ENCODE peak calls at places on chromosomes 16 and 17, in four cellular contexts. M is fibroblast of lung, J is cardiac fibroblast, A is GM12878. G is an unnamed sample.

GRCh38 chr17:44607836-44608690 is 48.2 kb upstream of the MEIOC start:
- DNase-seq in A (no peak), M (peak), J (peak), G (peak)

GRCh38 chr17:80071116-80071980 is 30.0 kb upstream of the GAA start:
- DNase-seq in M (peak), J (peak), A (no peak), G (peak)

GRCh38 chr16:83626676-83627075 is 181.1 kb upstream of the HSBP1 start:
- DNase-seq in J (no peak), M (no peak), A (no peak), G (no peak)

GRCh38 chr17:12133183-12133582 is 112.5 kb downstream of the MAP2K4 start:
- DNase-seq in M (peak), A (no peak), J (no peak), G (no peak)

GRCh38 chr16:88907768-88908167 is 41.3 kb upstream of the PABPN1L start:
- DNase-seq in A (no peak), J (no peak), M (peak), G (peak)

GRCh38 chr17:8162997-8163977 is 539 bp upstream of the VAMP2 start:
- DNase-seq in J (no peak), A (no peak), M (no peak), G (no peak)

GRCh38 chr17:45985447-45985846 is 13.6 kb upstream of the STH start:
- DNase-seq in M (no peak), J (no peak), A (no peak), G (no peak)

GRCh38 chr16:56277040-56277439 is 85.8 kb downstream of the GNAO1 start:
- DNase-seq in A (no peak), J (no peak), M (no peak), G (no peak)

GRCh38 chr17:63775420-63775819 is 1.4 kb downstream of the DDX42 start:
- DNase-seq in A (no peak), M (peak), J (peak), G (no peak)

GRCh38 chr17:66715745-66716156 is 119.2 kb upstream of the CACNG5 start:
- DNase-seq in M (peak), A (peak), J (peak), G (peak)

GRCh38 chr17:71628306-71628705 is 492.5 kb upstream of the SOX9 start:
- DNase-seq in J (no peak), M (peak), A (no peak), G (no peak)

GRCh38 chr16:56355786-56356275 is 69.5 kb downstream of the AMFR start:
- DNase-seq in J (no peak), M (no peak), A (no peak), G (no peak)

GRCh38 chr16:26396511-26397235 is 670.1 kb upstream of the C16orf82 start:
- DNase-seq in A (no peak), J (no peak), M (no peak), G (no peak)

GRCh38 chr16:70780546-70780945 is 20.4 kb downstream of the VAC14 start:
- DNase-seq in A (no peak), M (no peak), J (no peak), G (no peak)
- H3K4me3 ChIP-seq in A (no peak), M (no peak), J (no peak), G (no peak)

DNA sequence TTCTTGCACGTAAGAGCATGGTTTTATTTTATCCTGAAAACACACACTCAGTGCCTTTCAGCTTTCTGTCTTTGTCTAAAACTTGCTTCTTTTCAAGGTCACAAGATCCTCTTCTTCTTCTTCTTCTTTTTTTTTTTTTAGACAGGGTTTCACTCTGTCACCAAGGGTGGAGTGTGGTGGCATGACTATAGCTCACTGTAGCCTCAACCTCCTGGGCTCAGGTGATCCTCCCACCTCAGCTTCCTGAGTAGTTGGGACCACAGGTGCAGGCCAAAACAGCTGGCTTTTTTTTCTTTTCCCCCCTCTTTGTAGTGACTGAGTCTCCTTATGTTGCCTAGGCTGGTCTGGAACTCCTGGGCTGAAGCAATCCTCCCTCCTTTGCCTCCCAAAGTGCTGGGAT is 16.0 kb upstream of the ZNF629 start:
- DNase-seq in M (no peak), A (no peak), J (no peak), G (no peak)
- TF ChIP-seq CTCF in M (no peak), A (no peak), J (no peak), G (no peak)

GRCh38 chr16:1437606-1438005 is 6.7 kb downstream of the PERCC1 start:
- DNase-seq in A (no peak), M (no peak), J (no peak), G (no peak)
- H3K4me3 ChIP-seq in A (no peak), M (no peak), J (no peak), G (no peak)

DNA sequence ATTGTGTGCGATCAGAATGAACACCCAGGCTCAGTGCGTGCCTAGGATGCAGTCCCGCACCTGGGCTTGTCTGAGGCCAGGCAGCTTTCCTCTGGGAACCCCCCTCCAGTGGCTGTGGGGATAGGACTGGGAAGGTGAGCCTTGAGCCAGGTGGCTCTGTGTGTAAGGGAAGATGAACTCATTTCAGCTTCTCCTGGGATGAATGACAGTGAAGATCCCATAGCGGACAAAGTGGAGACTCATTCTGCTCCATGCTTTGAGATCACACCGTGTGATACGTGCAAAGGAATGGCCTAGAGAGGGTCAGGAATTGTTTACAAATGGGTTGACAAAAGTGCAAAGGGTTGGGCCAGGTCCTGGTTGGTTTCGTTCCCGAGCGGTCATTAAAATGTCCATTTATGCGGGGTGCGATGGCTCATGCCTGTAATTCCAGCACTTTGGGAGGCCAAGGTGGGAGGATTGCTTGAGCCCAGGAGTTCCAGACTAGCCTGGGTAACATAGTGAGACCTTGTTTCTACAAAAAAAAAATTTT is 15.8 kb downstream of the GPRC5C start:
- DNase-seq in M (no peak), A (no peak), J (no peak), G (no peak)
- TF ChIP-seq CTCF in M (no peak), A (no peak), J (no peak), G (no peak)

GRCh38 chr16:85393674-85394510 is 219.2 kb upstream of the GSE1 start:
- DNase-seq in A (no peak), M (no peak), J (peak), G (peak)

GRCh38 chr16:85394511-85395206 is 218.5 kb upstream of the GSE1 start:
- DNase-seq in J (no peak), M (no peak), A (no peak), G (no peak)

GRCh38 chr16:85395913-85396878 is 216.9 kb upstream of the GSE1 start:
- DNase-seq in M (peak), J (peak), A (no peak), G (peak)

GRCh38 chr16:85396879-85397871 is 215.9 kb upstream of the GSE1 start:
- DNase-seq in M (no peak), J (no peak), A (no peak), G (no peak)

GRCh38 chr16:85395207-85395912 is 217.8 kb upstream of the GSE1 start:
- DNase-seq in M (peak), A (peak), J (peak), G (peak)
- H3K4me3 ChIP-seq in M (no peak), A (no peak), J (no peak), G (no peak)

GRCh38 chr16:75695708-75696107 is 5.6 kb downstream of the DUXB start:
- DNase-seq in A (no peak), J (no peak), M (no peak), G (peak)
- TF ChIP-seq CTCF in A (peak), J (no peak), M (no peak), G (peak)

GRCh38 chr16:21560462-21560861 is 38.9 kb upstream of the METTL9 start:
- DNase-seq in A (no peak), M (no peak), J (no peak), G (no peak)

GRCh38 chr16:21554795-21555585 is 44.4 kb upstream of the METTL9 start:
- DNase-seq in J (peak), M (peak), A (peak), G (peak)
- H3K4me3 ChIP-seq in J (no peak), M (no peak), A (peak), G (no peak)

DNA sequence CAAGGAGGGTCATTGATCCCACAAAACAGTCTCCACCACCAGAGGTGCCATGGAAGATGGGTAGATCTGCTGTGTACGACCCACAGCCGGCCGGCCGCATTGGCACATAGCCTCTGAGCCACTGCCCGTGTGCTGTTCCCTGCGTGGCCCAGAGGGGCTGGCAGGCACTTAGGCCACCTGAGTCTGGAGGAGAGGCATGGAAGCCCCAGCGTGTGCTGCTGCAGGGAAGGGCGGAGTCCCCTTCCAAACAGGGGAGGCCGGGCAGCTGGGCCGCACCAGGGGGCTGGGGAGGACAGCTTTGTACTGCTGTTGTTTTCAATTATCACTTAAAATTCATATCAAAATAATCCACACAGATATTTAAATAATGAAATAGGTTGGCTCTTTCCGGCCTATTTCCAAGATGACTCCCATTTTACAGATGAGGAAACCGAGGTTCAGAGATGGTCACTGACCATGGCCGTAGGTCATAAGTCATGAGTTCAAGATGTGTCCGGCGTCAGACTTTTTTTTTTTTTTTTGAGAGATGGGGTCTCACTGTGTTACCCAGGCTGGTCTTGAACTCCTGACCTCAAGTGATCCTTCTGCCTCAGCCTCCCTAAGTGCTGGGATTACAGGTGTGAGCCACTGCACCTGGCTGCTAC is 23.1 kb upstream of the GSG1L start:
- DNase-seq in J (no peak), M (no peak), A (no peak), G (no peak)
- TF ChIP-seq CTCF in J (no peak), M (no peak), A (no peak), G (no peak)

DNA sequence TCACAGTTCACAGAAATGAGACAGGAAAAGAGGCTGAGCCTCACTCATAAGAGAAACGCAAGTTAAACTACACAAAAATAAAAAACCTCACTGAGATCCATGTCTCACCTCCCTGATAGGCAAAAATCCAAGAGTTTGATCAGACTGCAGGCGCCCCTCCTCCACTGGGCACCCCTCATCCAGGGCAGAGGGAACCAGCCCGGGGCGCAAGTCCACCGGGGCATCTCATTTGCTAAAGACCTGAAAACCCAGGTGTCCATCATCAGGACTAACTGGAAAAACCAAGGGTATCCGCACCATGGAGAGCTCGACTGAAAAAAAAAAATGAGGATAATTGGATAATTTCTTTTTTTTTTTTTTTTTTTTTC is 2.6 kb downstream of the HBZ start:
- DNase-seq in J (no peak), A (no peak), M (no peak), G (no peak)
- H3K4me3 ChIP-seq in J (no peak), A (no peak), M (peak), G (peak)

G was measured in fibroblast of mammary gland.